ENCODE peak calls at places on chromosomes 16 and 17, in ten cellular contexts. R is stomach; W is fibroblast of the aortic adventitia; Q is naive thymus-derived CD4-positive, alpha-beta T cell; K is AG04450; V is tibial nerve; I is ovary; Y is cardiac muscle cell; M is coronary artery; L is OCI-LY7. H is an unnamed sample.

GRCh38 chr17:41437254-41437653 is 3.5 kb downstream of the KRT38 start:
- DNase-seq in R (no peak), V (no peak), Q (no peak), W (no peak), Y (no peak), M (no peak), K (no peak), I (no peak), L (no peak), H (no peak)

GRCh38 chr16:70725912-70726828 is 40.3 kb upstream of the MTSS2 start:
- DNase-seq in V (no peak), L (no peak), M (no peak), I (peak), R (no peak), Y (peak), Q (no peak), K (no peak), W (peak), H (peak)

GRCh38 chr16:4535627-4536108 is 2.9 kb downstream of the CDIP1 start:
- DNase-seq in R (no peak), Q (no peak), V (no peak), M (no peak), I (no peak), W (no peak), K (no peak), Y (no peak), L (no peak), H (no peak)

GRCh38 chr17:46003907-46004748 is 5.1 kb downstream of the STH start:
- DNase-seq in Y (no peak), Q (no peak), M (no peak), L (no peak), R (peak), W (peak), V (no peak), K (no peak), I (peak), H (peak)

GRCh38 chr16:4110065-4110464 is 6.2 kb downstream of the ADCY9 start:
- DNase-seq in R (no peak), K (no peak), L (no peak), Q (no peak), V (no peak), Y (no peak), I (no peak), W (no peak), M (no peak), H (no peak)

GRCh38 chr16:19696961-19697360 is 21.1 kb downstream of the KNOP1 start:
- DNase-seq in Y (no peak), K (no peak), I (no peak), L (no peak), V (no peak), R (no peak), W (no peak), Q (peak), M (no peak), H (no peak)

GRCh38 chr16:75256871-75257343 is 5.5 kb upstream of the BCAR1 start:
- DNase-seq in M (peak), I (peak), V (no peak), Y (no peak), W (peak), R (peak), K (no peak), L (no peak), Q (no peak), H (peak)

GRCh38 chr17:42578282-42578869 is 847 bp upstream of the PSMC3IP start:
- DNase-seq in V (peak), Y (peak), W (peak), L (peak), I (peak), Q (peak), M (no peak), R (peak), K (no peak), H (peak)

GRCh38 chr16:69100046-69100765 is 5.2 kb upstream of the HAS3 start:
- DNase-seq in V (no peak), I (no peak), M (no peak), R (no peak), K (no peak), Q (no peak), W (no peak), Y (no peak), L (no peak), H (no peak)

GRCh38 chr16:51753382-51753781 is 602.3 kb upstream of the SALL1 start:
- DNase-seq in M (no peak), Y (no peak), K (no peak), W (no peak), V (no peak), Q (no peak), R (no peak), L (no peak), I (no peak), H (no peak)

GRCh38 chr17:8799001-8799850 is at the start of gene MFSD6L:
- DNase-seq in Q (no peak), M (peak), W (no peak), Y (peak), R (peak), I (no peak), L (no peak), V (no peak), K (no peak), H (no peak)

GRCh38 chr17:68906638-68907037 is 48.6 kb downstream of the ABCA8 start:
- DNase-seq in Q (no peak), V (no peak), R (no peak), Y (peak), W (peak), M (no peak), L (peak), K (no peak), I (no peak), H (no peak)

GRCh38 chr17:82520041-82520910 is 744 bp downstream of the FOXK2 start:
- DNase-seq in L (peak), K (no peak), R (no peak), W (peak), Y (peak), M (no peak), V (no peak), Q (peak), I (peak), H (peak)

GRCh38 chr17:48254896-48255295 is 147.3 kb downstream of the SNX11 start:
- DNase-seq in I (no peak), K (no peak), M (no peak), Y (no peak), R (no peak), L (no peak), V (no peak), Q (no peak), W (no peak), H (no peak)

GRCh38 chr16:14071576-14072271 is 605 bp downstream of the MRTFB start:
- DNase-seq in V (no peak), Y (no peak), R (no peak), L (peak), I (no peak), Q (no peak), K (no peak), M (no peak), W (no peak), H (no peak)

GRCh38 chr17:50114849-50115357 is 15.1 kb downstream of the SAMD14 start:
- DNase-seq in M (no peak), Q (peak), R (peak), V (no peak), Y (peak), K (no peak), W (peak), I (no peak), L (peak), H (no peak)

GRCh38 chr16:52634101-52634500 is 87.2 kb upstream of the TOX3 start:
- DNase-seq in I (no peak), V (no peak), M (no peak), Q (no peak), W (no peak), Y (no peak), K (no peak), R (no peak), L (no peak), H (no peak)

GRCh38 chr16:23836404-23837291 is 865 bp downstream of the PRKCB start:
- DNase-seq in Q (peak), I (no peak), V (no peak), Y (peak), R (peak), L (peak), K (no peak), M (no peak), W (no peak), H (no peak)

GRCh38 chr17:74877592-74878543 is 5.1 kb upstream of the FDXR start:
- DNase-seq in V (no peak), M (no peak), L (no peak), K (no peak), W (peak), I (no peak), Q (no peak), R (peak), Y (peak), H (peak)

GRCh38 chr17:65191805-65192740 is 54.9 kb downstream of the RGS9 start:
- DNase-seq in Y (no peak), R (no peak), M (no peak), W (peak), Q (no peak), L (no peak), I (no peak), V (no peak), K (no peak), H (no peak)

GRCh38 chr16:21626659-21627277 is 25.6 kb downstream of the IGSF6 start:
- DNase-seq in K (peak), L (peak), R (no peak), Q (no peak), M (no peak), V (no peak), I (no peak), W (peak), Y (peak), H (no peak)

GRCh38 chr17:79993390-79994221 is 42.1 kb downstream of the TBC1D16 start:
- DNase-seq in M (no peak), Y (peak), I (peak), K (peak), L (peak), V (peak), Q (no peak), R (peak), W (peak), H (peak)

GRCh38 chr17:27663862-27664605 is 33.0 kb downstream of the LGALS9 start:
- DNase-seq in M (no peak), I (no peak), Y (no peak), Q (no peak), W (no peak), L (no peak), R (no peak), V (no peak), K (no peak), H (no peak)

GRCh38 chr16:47503936-47504335 is 42.8 kb downstream of the PHKB start:
- DNase-seq in L (no peak), M (no peak), R (no peak), K (peak), Q (no peak), W (no peak), Y (no peak), I (no peak), V (no peak), H (no peak)

GRCh38 chr17:80678621-80679020 is 134.0 kb downstream of the RPTOR start:
- DNase-seq in R (no peak), I (no peak), Y (no peak), W (peak), V (no peak), K (peak), Q (no peak), M (no peak), L (no peak), H (no peak)

GRCh38 chr17:34665150-34665802 is 85.9 kb downstream of the TMEM132E start:
- DNase-seq in Q (peak), W (no peak), L (peak), I (no peak), V (no peak), Y (no peak), R (no peak), M (no peak), K (no peak), H (no peak)

GRCh38 chr17:79778504-79779087 is 648 bp downstream of the CBX2 start:
- DNase-seq in Q (peak), Y (peak), L (peak), R (no peak), K (no peak), V (no peak), M (no peak), W (no peak), I (peak), H (peak)

GRCh38 chr17:82370471-82371332 is 863 bp upstream of the UTS2R start:
- DNase-seq in M (no peak), W (peak), V (no peak), L (peak), Q (no peak), Y (no peak), I (no peak), R (no peak), K (no peak), H (no peak)

GRCh38 chr16:63365665-63366064 is 1329.4 kb upstream of the CDH8 start:
- DNase-seq in M (no peak), W (no peak), Y (no peak), L (no peak), K (no peak), R (no peak), Q (no peak), I (no peak), V (no peak), H (no peak)

GRCh38 chr17:81520021-81520894 is 7.7 kb upstream of the ACTG1 start:
- DNase-seq in Y (peak), W (no peak), R (no peak), K (no peak), Q (no peak), M (no peak), I (no peak), L (no peak), V (no peak), H (no peak)

GRCh38 chr17:32493581-32494513 is 7.1 kb downstream of the CDK5R1 start:
- DNase-seq in M (no peak), Y (no peak), R (no peak), V (no peak), L (no peak), K (no peak), W (no peak), I (no peak), Q (no peak), H (no peak)

GRCh38 chr17:32492648-32493289 is 6.0 kb downstream of the CDK5R1 start:
- DNase-seq in Y (no peak), L (no peak), M (no peak), R (no peak), W (no peak), K (no peak), V (no peak), Q (no peak), I (no peak), H (no peak)

GRCh38 chr17:32496348-32497078 is 9.7 kb downstream of the CDK5R1 start:
- DNase-seq in L (no peak), I (no peak), K (peak), W (peak), Q (no peak), Y (peak), M (no peak), R (no peak), V (no peak), H (no peak)

GRCh38 chr17:32495347-32496253 is 8.8 kb downstream of the CDK5R1 start:
- DNase-seq in K (no peak), L (no peak), Y (peak), I (peak), V (no peak), W (peak), M (no peak), R (no peak), Q (no peak), H (peak)

DNA sequence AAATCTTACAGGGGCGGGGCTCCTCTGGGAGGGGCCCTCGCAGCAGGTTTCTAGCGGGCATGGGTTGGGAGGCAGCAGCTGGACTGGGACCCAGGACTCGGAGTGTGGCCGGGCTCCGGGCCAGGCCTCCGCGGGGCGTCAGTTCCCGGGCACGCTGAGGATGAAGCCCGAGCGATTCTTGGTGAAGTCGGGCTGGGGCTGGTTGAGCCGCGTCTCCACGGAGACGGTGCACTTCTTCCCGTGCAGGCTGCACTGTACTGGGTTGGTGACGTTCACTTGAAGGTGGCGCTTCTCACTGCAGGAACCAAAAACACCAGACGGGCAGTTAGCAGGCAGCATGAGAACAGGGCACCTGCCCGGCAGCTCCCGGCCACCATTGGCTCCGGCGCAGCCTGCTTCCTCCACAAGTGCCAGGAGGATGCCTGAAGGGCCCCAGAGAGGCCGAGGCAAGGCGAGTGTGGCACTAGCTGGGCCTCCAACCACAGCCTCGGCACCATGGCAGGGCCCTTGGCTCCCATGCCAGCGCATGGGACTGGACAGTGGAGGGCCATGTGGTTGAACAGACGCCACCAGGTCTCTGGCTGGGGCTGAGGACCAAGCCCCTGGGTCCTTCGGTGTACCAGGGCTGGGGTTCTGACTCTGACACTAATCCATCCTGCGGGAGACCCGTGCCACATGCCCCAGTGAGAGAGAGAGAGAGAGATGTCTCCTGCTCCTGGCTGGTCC is 8.0 kb downstream of the CDK5R1 start:
- DNase-seq in I (no peak), V (no peak), M (no peak), K (no peak), L (no peak), Y (no peak), R (no peak), W (no peak), Q (no peak), H (no peak)
- H3K4me3 ChIP-seq in I (no peak), V (no peak), M (no peak), K (no peak), L (no peak), Y (no peak), R (no peak), W (no peak), Q (no peak), H (no peak)

GRCh38 chr17:76354747-76355310 is 1.1 kb upstream of the PRPSAP1 start:
- DNase-seq in Y (peak), R (no peak), M (no peak), W (no peak), K (no peak), V (no peak), I (no peak), Q (no peak), L (peak), H (no peak)

GRCh38 chr17:76360461-76360860 is 6.7 kb upstream of the PRPSAP1 start:
- DNase-seq in R (no peak), M (no peak), Q (no peak), W (no peak), V (no peak), Y (no peak), K (no peak), I (no peak), L (no peak), H (no peak)

GRCh38 chr17:76359375-76359774 is 5.7 kb upstream of the PRPSAP1 start:
- DNase-seq in W (no peak), I (no peak), L (no peak), R (no peak), Y (no peak), M (no peak), K (no peak), V (no peak), Q (no peak), H (no peak)

GRCh38 chr17:76356803-76357456 is 3.2 kb upstream of the PRPSAP1 start:
- DNase-seq in W (no peak), L (peak), K (no peak), R (no peak), Q (no peak), M (no peak), Y (no peak), V (no peak), I (no peak), H (no peak)

GRCh38 chr17:76357597-76358158 is 4.0 kb upstream of the PRPSAP1 start:
- DNase-seq in V (no peak), I (no peak), Q (no peak), K (no peak), W (no peak), M (no peak), Y (no peak), L (no peak), R (no peak), H (no peak)
- H3K4me3 ChIP-seq in V (no peak), I (no peak), Q (no peak), K (no peak), W (no peak), M (no peak), Y (no peak), L (peak), R (no peak), H (no peak)

DNA sequence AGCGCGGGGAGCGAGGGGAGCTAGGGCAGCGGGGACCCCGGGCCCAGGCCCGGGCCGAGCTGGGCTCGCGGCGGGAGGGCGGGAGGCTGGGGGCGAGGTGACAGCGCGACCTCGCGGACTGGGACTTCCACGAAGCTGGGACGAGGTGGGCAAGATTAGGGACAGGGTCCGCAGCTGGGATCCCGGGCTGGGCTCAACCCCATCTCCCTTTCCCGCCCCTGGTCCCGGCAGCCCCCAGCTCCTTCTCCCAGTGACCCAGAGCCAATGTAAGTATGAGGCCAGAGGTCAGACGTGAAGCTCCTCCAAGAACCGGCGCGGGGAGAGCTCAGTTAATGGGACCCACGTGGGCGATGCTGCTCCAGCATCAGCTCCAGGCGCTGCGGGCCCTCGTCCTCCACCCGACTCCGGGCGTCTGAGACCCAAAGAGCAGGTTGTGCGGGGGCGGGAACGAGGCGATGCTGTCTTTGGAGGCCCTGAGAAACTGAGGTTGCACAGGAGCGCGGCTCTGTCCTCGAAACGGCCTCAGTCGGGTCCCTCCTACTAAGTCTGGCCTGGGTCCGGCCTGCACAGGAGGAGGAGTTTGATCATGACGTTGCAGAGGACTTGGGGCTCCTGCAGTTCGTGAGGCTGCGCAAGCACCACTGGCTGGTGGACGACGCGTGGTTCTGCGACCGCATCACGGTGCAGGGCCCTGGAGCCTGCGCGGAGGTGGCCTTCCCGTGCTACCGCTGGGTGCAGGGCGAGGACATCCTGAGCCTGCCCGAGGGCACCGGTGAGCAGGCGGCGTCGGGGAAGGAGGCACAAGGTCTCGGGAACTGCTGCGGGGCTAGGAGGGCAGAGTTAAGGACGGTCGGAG is 635 bp downstream of the ALOX12 start:
- DNase-seq in M (no peak), I (no peak), R (no peak), Q (no peak), W (no peak), V (no peak), L (no peak), K (no peak), Y (no peak), H (no peak)
- H3K4me3 ChIP-seq in M (peak), I (peak), R (peak), Q (no peak), W (no peak), V (peak), L (no peak), K (no peak), Y (peak), H (peak)

DNA sequence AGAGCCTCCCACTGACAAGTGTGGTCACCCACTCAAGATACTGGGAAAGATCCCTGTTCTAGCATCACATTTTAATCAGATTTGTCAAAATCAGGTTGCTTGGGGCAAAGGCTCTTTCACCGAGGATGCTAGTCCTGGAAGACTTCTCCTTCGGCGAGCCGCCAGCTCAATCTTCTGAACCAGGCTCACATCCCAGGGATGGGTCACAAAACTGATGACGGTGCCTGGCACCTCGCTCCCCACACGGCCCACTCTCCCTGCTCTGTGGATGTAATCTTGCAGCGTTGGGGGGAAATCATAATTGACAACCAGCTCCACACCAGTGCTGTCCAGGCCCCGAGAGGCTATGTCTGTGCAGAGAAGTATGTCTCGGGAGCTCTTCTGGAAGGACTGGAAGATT is 1.5 kb downstream of the DDX28 start:
- DNase-seq in M (no peak), Q (no peak), W (no peak), L (no peak), I (no peak), R (no peak), Y (no peak), K (no peak), V (no peak), H (no peak)
- H3K4me3 ChIP-seq in M (no peak), Q (peak), W (peak), L (peak), I (no peak), R (peak), Y (no peak), K (peak), V (no peak), H (peak)

H was measured in heart right ventricle.